ENCODE peak calls at places on chromosome 12, in five cellular contexts. O, R, T, K and C are unnamed samples.

GRCh38 chr12:121648458-121649028 is 20.9 kb downstream of the MORN3 start:
- DNase-seq in O (no peak), R (no peak), T (no peak), K (no peak), C (no peak)

GRCh38 chr12:12333407-12333831 is 16.6 kb downstream of the MANSC1 start:
- DNase-seq in O (peak; percentile 72), R (peak; percentile 92), T (no peak), K (no peak), C (no peak)

GRCh38 chr12:7005288-7005687 is 13.0 kb downstream of the LPCAT3 start:
- DNase-seq in O (no peak), R (no peak), T (no peak), K (no peak), C (no peak)

GRCh38 chr12:93347054-93347786 is 30.5 kb upstream of the NUDT4 start:
- DNase-seq in O (no peak), R (no peak), T (no peak), K (no peak), C (no peak)

GRCh38 chr12:124428136-124428791 is 133.4 kb downstream of the RFLNA start:
- DNase-seq in O (peak; percentile 91), R (peak; percentile 86), T (no peak), K (no peak), C (no peak)

GRCh38 chr12:132422057-132423043 is 67.6 kb upstream of the FBRSL1 start:
- DNase-seq in O (no peak), R (peak; percentile 42), T (no peak), K (no peak), C (no peak)

GRCh38 chr12:99444859-99445316 is 202.7 kb upstream of the GARIN6 start:
- DNase-seq in O (no peak), R (no peak), T (no peak), K (no peak), C (no peak)

GRCh38 chr12:57993030-57993429 is 51.7 kb downstream of the ATP23 start:
- DNase-seq in O (no peak), R (peak; percentile 28), T (no peak), K (no peak), C (no peak)

GRCh38 chr12:32493282-32493681 is 93.9 kb downstream of the FGD4 start:
- DNase-seq in O (no peak), R (no peak), T (no peak), K (no peak), C (no peak)

GRCh38 chr12:74619886-74620285 is 82.3 kb downstream of the ATXN7L3B start:
- DNase-seq in O (no peak), R (no peak), T (no peak), K (no peak), C (no peak)

GRCh38 chr12:102120886-102121285 is 903 bp downstream of the PARPBP start:
- DNase-seq in O (no peak), R (peak; percentile 29), T (no peak), K (no peak), C (no peak)

GRCh38 chr12:118103231-118103600 is 595 bp downstream of the VSIG10 start:
- DNase-seq in O (peak; percentile 26), R (peak; percentile 7), T (no peak), K (no peak), C (no peak)

GRCh38 chr12:67667276-67668073 is 18.9 kb downstream of the DYRK2 start:
- DNase-seq in O (peak; percentile 68), R (no peak), T (no peak), K (peak; percentile 29), C (no peak)

GRCh38 chr12:24363177-24363754 is 413.8 kb upstream of the SOX5 start:
- DNase-seq in O (no peak), R (no peak), T (no peak), K (no peak), C (no peak)

GRCh38 chr12:639566-639965 is 23.7 kb downstream of the NINJ2 start:
- DNase-seq in O (no peak), R (no peak), T (no peak), K (no peak), C (no peak)

DNA sequence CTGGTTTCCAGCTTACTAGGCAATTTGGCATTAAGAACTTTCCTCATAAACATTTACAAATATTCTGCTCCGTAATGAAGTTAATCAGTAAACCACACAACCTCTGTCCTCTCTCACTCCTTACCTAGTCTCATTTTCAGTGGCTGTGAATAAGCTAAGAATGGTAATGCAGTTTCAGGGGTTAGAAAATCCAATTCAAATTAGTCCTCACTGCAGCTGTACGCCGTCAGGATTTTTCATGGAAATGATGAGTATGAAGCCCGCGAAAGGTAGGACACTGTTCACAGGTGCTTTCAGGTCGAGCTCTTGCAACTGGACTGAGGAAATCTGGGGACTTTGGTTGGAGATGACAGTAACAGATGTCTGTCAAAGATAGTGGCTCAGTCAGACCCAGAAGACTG is 29.6 kb downstream of the NR1H4 start:
- DNase-seq in O (no peak), R (no peak), T (no peak), K (no peak), C (no peak)
- H3K4me3 ChIP-seq in O (no peak overlapping the region), R (no peak overlapping the region), T (no peak overlapping the region), K (no peak overlapping the region), C (no peak overlapping the region)

DNA sequence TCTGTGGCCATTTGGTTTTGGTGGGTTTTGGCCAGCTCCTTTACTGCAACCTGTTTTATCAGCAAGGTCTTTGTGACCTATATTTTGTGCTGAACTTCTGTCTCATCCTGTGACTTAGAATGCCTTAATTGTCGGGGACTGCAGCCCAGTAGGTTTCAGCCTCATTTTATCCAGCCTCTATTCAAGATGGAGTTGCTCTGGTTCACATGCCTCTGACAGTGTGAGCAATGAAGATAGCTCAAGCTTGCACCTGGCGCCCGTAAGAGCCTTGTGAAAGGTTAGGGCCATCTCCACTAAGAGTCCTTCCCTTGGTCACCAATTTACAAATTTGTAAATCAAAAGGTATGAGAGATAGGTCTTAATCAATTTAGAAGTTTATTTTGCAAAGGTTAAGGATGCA is 19.4 kb downstream of the SLCO1B3 start:
- DNase-seq in O (no peak), R (no peak), T (no peak), K (no peak), C (no peak)
- H3K27ac ChIP-seq in O (no peak overlapping the region), R (no peak overlapping the region), T (no peak overlapping the region), K (no peak overlapping the region), C (no peak overlapping the region)

DNA sequence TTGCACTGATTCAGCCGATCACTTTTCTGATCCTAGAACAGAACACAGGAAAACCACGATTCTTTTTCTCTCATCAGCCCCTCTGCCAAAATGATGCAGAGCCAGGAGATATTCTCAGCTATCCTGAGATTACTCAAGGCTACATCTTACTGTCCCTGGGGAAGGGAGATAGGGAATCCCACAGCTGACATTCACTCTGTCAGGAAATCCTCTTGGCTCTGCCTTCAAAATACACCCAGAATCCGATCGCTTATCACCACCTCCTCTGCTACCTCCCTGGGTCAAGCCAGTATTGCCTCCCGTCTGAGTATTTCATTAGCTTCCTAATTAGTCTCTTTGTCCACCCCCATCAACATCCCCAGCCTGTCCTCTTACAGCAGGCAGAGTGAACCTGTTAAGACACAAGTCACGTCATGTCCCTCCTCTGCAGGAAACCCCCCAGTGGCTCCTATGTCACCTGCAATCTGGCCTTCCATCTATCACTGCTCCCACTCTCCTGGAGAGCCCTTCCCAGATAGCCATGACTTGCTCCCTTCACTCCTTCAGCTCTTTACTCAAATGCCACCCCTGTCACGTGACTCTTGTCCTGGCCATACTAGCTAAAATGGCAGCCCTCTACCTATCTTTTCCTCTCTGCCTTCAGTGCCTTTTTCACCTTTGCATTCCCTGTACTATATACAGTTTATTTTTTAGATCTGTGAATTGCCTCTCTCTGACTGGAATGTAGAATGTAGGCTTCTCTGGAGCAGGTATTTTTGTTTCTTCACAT is 70.3 kb downstream of the GALNT4 start:
- DNase-seq in O (no peak), R (no peak), T (no peak), K (no peak), C (no peak)
- H3K4me3 ChIP-seq in O (no peak overlapping the region), R (no peak overlapping the region), T (no peak overlapping the region), K (no peak overlapping the region), C (peak overlapping the region; percentile 50)

GRCh38 chr12:53044896-53045571 is 4.8 kb upstream of the TNS2 start:
- DNase-seq in O (no peak), R (no peak), T (no peak), K (no peak), C (peak; percentile 75)
- H3K27ac ChIP-seq in O (peak overlapping the region; percentile 99), R (no peak overlapping the region), T (peak overlapping the region; percentile 98), K (peak overlapping the region; percentile 97), C (peak overlapping the region; percentile 97)